ENCODE peak calls at places on chromosomes 12 and 14, in four cellular contexts. A is activated CD8-positive, alpha-beta memory T cell treated with anti-CD3 and anti-CD28 coated beads for 48 hours; E is transverse colon; N is caudate nucleus. K is an unnamed sample.

GRCh38 chr14:90547968-90548367 is 151.1 kb downstream of the CALM1 start:
- DNase-seq in A (no peak), E (no peak), N (no peak), K (no peak)

GRCh38 chr12:90510948-90511347 is 444.0 kb downstream of the CCER1 start:
- DNase-seq in A (no peak), E (no peak), N (no peak), K (no peak)

GRCh38 chr14:78904094-78904493 is 733.9 kb downstream of the NRXN3 start:
- DNase-seq in A (no peak), E (no peak), N (no peak), K (no peak)

GRCh38 chr14:58401587-58401986 is 5.9 kb downstream of the TOMM20L start:
- DNase-seq in A (no peak), E (no peak), N (no peak), K (no peak)

GRCh38 chr12:89160716-89161123 is 191.6 kb downstream of the DUSP6 start:
- DNase-seq in A (no peak), E (peak), N (no peak), K (peak)

GRCh38 chr12:12718382-12718761 is 1.2 kb downstream of the CDKN1B start:
- DNase-seq in A (no peak), E (no peak), N (no peak), K (no peak)

GRCh38 chr12:6272300-6273208 is 37.9 kb upstream of the PLEKHG6 start:
- DNase-seq in A (no peak), E (no peak), N (no peak), K (no peak)

GRCh38 chr12:30358113-30358512 is 337.6 kb downstream of the IPO8 start:
- DNase-seq in A (no peak), E (no peak), N (no peak), K (no peak)

GRCh38 chr12:77167801-77168200 is 102.4 kb upstream of the E2F7 start:
- DNase-seq in A (no peak), E (no peak), N (no peak), K (no peak)